ENCODE peak calls at places on chromosomes 2 and 18, in nine cellular contexts. P, X, G, I, A, B, J, N and K are unnamed samples.

GRCh38 chr2:214566457-214566856 is 155.6 kb downstream of the VWC2L start:
- DNase-seq in P (no peak), X (no peak), G (no peak), I (no peak), A (no peak), B (no peak), J (no peak), N (no peak), K (no peak)

GRCh38 chr2:230262246-230262645 is 36.7 kb downstream of the SP140 start:
- DNase-seq in P (no peak), X (no peak), G (no peak), I (no peak), A (no peak), B (no peak), J (no peak), N (no peak), K (no peak)

GRCh38 chr2:166115589-166115988 is 12.2 kb downstream of the SCN1A start:
- DNase-seq in P (no peak), X (no peak), G (no peak), I (no peak), A (no peak), B (no peak), J (no peak), N (no peak), K (no peak)

GRCh38 chr2:51695531-51695930 is 663.6 kb upstream of the NRXN1 start:
- DNase-seq in P (no peak), X (no peak), G (no peak), I (peak; percentile 59), A (no peak), B (no peak), J (no peak), N (no peak), K (no peak)

GRCh38 chr2:203383038-203383437 is 54.8 kb downstream of the ABI2 start:
- DNase-seq in P (no peak), X (no peak), G (no peak), I (no peak), A (no peak), B (no peak), J (no peak), N (no peak), K (no peak)

GRCh38 chr2:209519911-209520310 is 96.1 kb downstream of the MAP2 start:
- DNase-seq in P (no peak), X (no peak), G (no peak), I (no peak), A (no peak), B (no peak), J (no peak), N (no peak), K (no peak)

GRCh38 chr2:3730646-3731045 is 27.3 kb downstream of the DCDC2C start:
- DNase-seq in P (no peak), X (no peak), G (no peak), I (peak; percentile 19), A (no peak), B (no peak), J (no peak), N (no peak), K (no peak)

GRCh38 chr2:489084-489483 is 188.1 kb downstream of the TMEM18 start:
- DNase-seq in P (no peak), X (no peak), G (no peak), I (no peak), A (no peak), B (no peak), J (no peak), N (no peak), K (no peak)

GRCh38 chr18:46413684-46414083 is 243.3 kb downstream of the LOXHD1 start:
- DNase-seq in P (no peak), X (no peak), G (no peak), I (no peak), A (no peak), B (no peak), J (no peak), N (no peak), K (no peak)

GRCh38 chr2:161425966-161426365 is 9.9 kb downstream of the TBR1 start:
- DNase-seq in P (no peak), X (no peak), G (no peak), I (no peak), A (no peak), B (no peak), J (no peak), N (no peak), K (no peak)

GRCh38 chr2:161424179-161424763 is 8.2 kb downstream of the TBR1 start:
- DNase-seq in P (no peak), X (no peak), G (no peak), I (no peak), A (no peak), B (no peak), J (no peak), N (no peak), K (no peak)

GRCh38 chr2:161422812-161423211 is 6.7 kb downstream of the TBR1 start:
- DNase-seq in P (no peak), X (no peak), G (no peak), I (no peak), A (no peak), B (no peak), J (no peak), N (no peak), K (no peak)

GRCh38 chr2:161424992-161425391 is 8.9 kb downstream of the TBR1 start:
- DNase-seq in P (no peak), X (no peak), G (no peak), I (no peak), A (no peak), B (no peak), J (no peak), N (no peak), K (no peak)

DNA sequence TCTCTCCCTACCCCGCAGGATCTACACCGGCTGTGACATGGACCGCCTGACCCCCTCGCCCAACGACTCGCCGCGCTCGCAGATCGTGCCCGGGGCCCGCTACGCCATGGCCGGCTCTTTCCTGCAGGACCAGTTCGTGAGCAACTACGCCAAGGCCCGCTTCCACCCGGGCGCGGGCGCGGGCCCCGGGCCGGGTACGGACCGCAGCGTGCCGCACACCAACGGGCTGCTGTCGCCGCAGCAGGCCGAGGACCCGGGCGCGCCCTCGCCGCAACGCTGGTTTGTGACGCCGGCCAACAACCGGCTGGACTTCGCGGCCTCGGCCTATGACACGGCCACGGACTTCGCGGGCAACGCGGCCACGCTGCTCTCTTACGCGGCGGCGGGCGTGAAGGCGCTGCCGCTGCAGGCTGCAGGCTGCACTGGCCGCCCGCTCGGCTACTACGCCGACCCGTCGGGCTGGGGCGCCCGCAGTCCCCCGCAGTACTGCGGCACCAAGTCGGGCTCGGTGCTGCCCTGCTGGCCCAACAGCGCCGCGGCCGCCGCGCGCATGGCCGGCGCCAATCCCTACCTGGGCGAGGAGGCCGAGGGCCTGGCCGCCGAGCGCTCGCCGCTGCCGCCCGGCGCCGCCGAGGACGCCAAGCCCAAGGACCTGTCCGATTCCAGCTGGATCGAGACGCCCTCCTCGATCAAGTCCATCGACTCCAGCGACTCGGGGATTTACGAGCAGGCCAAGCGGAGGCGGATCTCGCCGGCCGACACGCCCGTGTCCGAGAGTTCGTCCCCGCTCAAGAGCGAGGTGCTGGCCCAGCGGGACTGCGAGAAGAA is 7.5 kb downstream of the TBR1 start:
- DNase-seq in P (no peak), X (peak; percentile 15), G (no peak), I (peak; percentile 21), A (no peak), B (no peak), J (no peak), N (no peak), K (no peak)
- H3K9me3 ChIP-seq in P (no peaks in the 10 kb centered on the region), X (no peaks in the 10 kb centered on the region), G (no peaks in the 10 kb centered on the region), I (no peaks in the 10 kb centered on the region), A (no peaks in the 10 kb centered on the region), B (no peaks in the 10 kb centered on the region), J (no peaks in the 10 kb centered on the region), N (peaks cover 27% of the 10 kb centered on the region), K (no peaks in the 10 kb centered on the region)

GRCh38 chr2:9573840-9574239 is 18.2 kb upstream of the ADAM17 start:
- DNase-seq in P (no peak), X (no peak), G (no peak), I (no peak), A (no peak), B (no peak), J (no peak), N (no peak), K (no peak)
- TF ChIP-seq CTCF in P (peak; percentile 16), X (no peak), G (no peak), I (no peak), A (peak; percentile 4), B (no peak), J (no peak), N (no peak), K (no peak)

GRCh38 chr2:167863377-167863776 is 384.0 kb downstream of the STK39 start:
- DNase-seq in P (no peak), X (no peak), G (no peak), I (no peak), A (no peak), B (no peak), J (no peak), N (no peak), K (no peak)

GRCh38 chr2:167859676-167860075 is 387.7 kb downstream of the STK39 start:
- DNase-seq in P (no peak), X (no peak), G (no peak), I (no peak), A (no peak), B (no peak), J (no peak), N (no peak), K (no peak)

GRCh38 chr2:167862787-167863186 is 384.6 kb downstream of the STK39 start:
- DNase-seq in P (no peak), X (no peak), G (no peak), I (peak; percentile 64), A (no peak), B (no peak), J (no peak), N (no peak), K (no peak)

GRCh38 chr2:167861574-167862193 is 385.7 kb downstream of the STK39 start:
- DNase-seq in P (no peak), X (no peak), G (no peak), I (no peak), A (no peak), B (no peak), J (no peak), N (no peak), K (no peak)

GRCh38 chr2:167862296-167862695 is 385.1 kb downstream of the STK39 start:
- DNase-seq in P (no peak), X (no peak), G (no peak), I (no peak), A (no peak), B (no peak), J (no peak), N (no peak), K (no peak)
- H3K27ac ChIP-seq in P (no peak overlapping the region), X (no peak overlapping the region), G (no peak overlapping the region), I (no peak overlapping the region), A (no peak overlapping the region), B (no peak overlapping the region), J (no peak overlapping the region), N (no peak overlapping the region), K (no peak overlapping the region)

DNA sequence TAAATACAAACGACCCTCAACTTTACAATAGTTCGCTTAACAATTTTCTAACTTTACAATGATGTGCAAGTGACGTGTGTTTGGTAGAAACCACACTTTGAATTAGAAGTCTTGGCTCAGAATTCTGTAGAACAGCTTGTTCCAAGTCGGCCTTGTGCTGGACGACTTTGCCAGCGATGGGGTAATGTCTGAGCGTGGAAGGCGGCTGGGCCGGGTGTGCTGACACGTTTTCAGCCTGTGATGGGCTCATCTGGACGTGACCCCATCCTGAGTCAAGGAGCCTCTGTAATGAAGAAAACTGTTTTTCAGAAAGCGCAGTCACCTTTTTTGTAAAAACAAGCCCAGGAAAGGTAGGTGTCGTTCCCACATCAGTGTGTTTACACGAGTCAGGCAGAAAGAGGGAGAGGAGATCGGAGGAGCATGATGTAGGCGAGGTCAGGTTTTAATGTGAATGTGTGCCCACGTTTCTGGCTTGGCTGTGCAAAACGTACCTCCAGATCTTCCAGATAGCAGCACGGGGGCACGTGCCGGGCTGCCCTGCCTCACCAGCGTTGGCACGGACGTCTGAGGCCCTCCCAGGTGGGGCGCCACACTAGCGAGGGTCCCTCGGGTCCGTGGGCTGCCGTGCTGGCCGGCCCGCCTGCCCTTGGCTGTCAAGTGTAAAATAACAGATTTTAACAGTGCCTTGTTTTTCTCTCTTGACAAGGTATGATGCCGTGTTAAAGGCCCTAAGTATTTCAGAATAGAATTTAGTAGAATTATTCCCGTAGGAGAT is 54.6 kb downstream of the CTDP1 start:
- DNase-seq in P (no peak), X (no peak), G (no peak), I (no peak), A (no peak), B (no peak), J (peak; percentile 30), N (peak; percentile 46), K (no peak)
- H3K9me3 ChIP-seq in P (peaks cover 33% of the 10 kb centered on the region), X (no peaks in the 10 kb centered on the region), G (peaks cover 16% of the 10 kb centered on the region), I (peaks cover 14% of the 10 kb centered on the region), A (no peaks in the 10 kb centered on the region), B (no peaks in the 10 kb centered on the region), J (peaks cover 12% of the 10 kb centered on the region), N (peaks cover 78% of the 10 kb centered on the region), K (no peaks in the 10 kb centered on the region)